ENCODE peak calls at places on chromosomes 2 and 18, in six cellular contexts. Q, D, J, C, L and K are unnamed samples.

GRCh38 chr18:23814977-23815614 is 125.8 kb downstream of the LAMA3 start:
- DNase-seq in D (no peak), C (no peak), Q (no peak), J (no peak), L (no peak), K (no peak)

GRCh38 chr2:219399716-219400478 is 12.2 kb upstream of the DNPEP start:
- DNase-seq in C (no peak), Q (no peak), L (no peak), J (no peak), D (no peak), K (no peak)

GRCh38 chr2:206832886-206833285 is 67.5 kb downstream of the FASTKD2 start:
- DNase-seq in D (no peak), Q (no peak), C (no peak), L (no peak), J (no peak), K (no peak)

GRCh38 chr2:134465706-134466105 is 211.8 kb downstream of the MGAT5 start:
- DNase-seq in J (no peak), Q (no peak), D (no peak), L (no peak), C (no peak), K (no peak)

GRCh38 chr18:51921862-51922261 is 418.1 kb upstream of the DCC start:
- DNase-seq in J (no peak), C (no peak), D (no peak), Q (no peak), L (no peak), K (no peak)

GRCh38 chr2:170744248-170745002 is 25.8 kb upstream of the ERICH2 start:
- DNase-seq in C (no peak), J (no peak), Q (no peak), D (no peak), L (no peak), K (no peak)

GRCh38 chr18:75958683-75959082 is 531.2 kb upstream of the SMIM21 start:
- DNase-seq in Q (no peak), D (no peak), J (no peak), L (no peak), C (no peak), K (no peak)

GRCh38 chr18:11752116-11752911 is 63.2 kb downstream of the GNAL start:
- DNase-seq in C (no peak), J (no peak), Q (no peak), D (peak; percentile 41), L (peak; percentile 36), K (peak; percentile 5)

GRCh38 chr2:54531558-54531957 is 75.4 kb downstream of the SPTBN1 start:
- DNase-seq in D (no peak), J (no peak), C (no peak), L (peak; percentile 87), Q (no peak), K (no peak)

GRCh38 chr2:133579295-133579694 is 11.0 kb upstream of the NCKAP5 start:
- DNase-seq in L (peak; percentile 71), J (no peak), C (no peak), D (no peak), Q (no peak), K (peak; percentile 61)

GRCh38 chr2:142130111-142131015 is 453 bp downstream of the LRP1B start:
- DNase-seq in L (peak; percentile 31), C (no peak), J (peak; percentile 39), D (peak; percentile 60), Q (no peak), K (no peak)

GRCh38 chr2:205197468-205198129 is 484.7 kb upstream of the NRP2 start:
- DNase-seq in Q (no peak), C (no peak), D (no peak), J (no peak), L (no peak), K (no peak)
- H3K4me3 ChIP-seq in Q (no peak overlapping the region), C (no peak overlapping the region), D (no peak overlapping the region), J (no peak overlapping the region), L (no peak overlapping the region), K (no peak overlapping the region)

GRCh38 chr2:38074775-38075435 is 1.0 kb downstream of the CYP1B1 start:
- DNase-seq in C (no peak), Q (no peak), D (peak; percentile 50), J (peak; percentile 41), L (no peak), K (no peak)
- H3K4me3 ChIP-seq in C (peak overlapping the region; percentile 50), Q (no peak overlapping the region), D (no peak overlapping the region), J (peak overlapping the region; percentile 70), L (peak overlapping the region; percentile 60), K (peak overlapping the region; percentile 49)

GRCh38 chr2:195533771-195534642 is 123.0 kb upstream of the SLC39A10 start:
- DNase-seq in D (no peak), L (peak; percentile 94), J (peak; percentile 63), C (peak; percentile 89), Q (no peak), K (peak; percentile 96)
- H3K4me3 ChIP-seq in D (no peak overlapping the region), L (no peak overlapping the region), J (no peak overlapping the region), C (peak overlapping the region; percentile 32), Q (no peak overlapping the region), K (no peak overlapping the region)

GRCh38 chr2:84925336-84925723 is 19.9 kb downstream of the TMSB10 start:
- DNase-seq in C (no peak), Q (no peak), J (no peak), L (no peak), D (no peak), K (no peak)
- H3K4me3 ChIP-seq in C (no peak overlapping the region), Q (peak overlapping the region; percentile 82), J (no peak overlapping the region), L (no peak overlapping the region), D (no peak overlapping the region), K (no peak overlapping the region)

DNA sequence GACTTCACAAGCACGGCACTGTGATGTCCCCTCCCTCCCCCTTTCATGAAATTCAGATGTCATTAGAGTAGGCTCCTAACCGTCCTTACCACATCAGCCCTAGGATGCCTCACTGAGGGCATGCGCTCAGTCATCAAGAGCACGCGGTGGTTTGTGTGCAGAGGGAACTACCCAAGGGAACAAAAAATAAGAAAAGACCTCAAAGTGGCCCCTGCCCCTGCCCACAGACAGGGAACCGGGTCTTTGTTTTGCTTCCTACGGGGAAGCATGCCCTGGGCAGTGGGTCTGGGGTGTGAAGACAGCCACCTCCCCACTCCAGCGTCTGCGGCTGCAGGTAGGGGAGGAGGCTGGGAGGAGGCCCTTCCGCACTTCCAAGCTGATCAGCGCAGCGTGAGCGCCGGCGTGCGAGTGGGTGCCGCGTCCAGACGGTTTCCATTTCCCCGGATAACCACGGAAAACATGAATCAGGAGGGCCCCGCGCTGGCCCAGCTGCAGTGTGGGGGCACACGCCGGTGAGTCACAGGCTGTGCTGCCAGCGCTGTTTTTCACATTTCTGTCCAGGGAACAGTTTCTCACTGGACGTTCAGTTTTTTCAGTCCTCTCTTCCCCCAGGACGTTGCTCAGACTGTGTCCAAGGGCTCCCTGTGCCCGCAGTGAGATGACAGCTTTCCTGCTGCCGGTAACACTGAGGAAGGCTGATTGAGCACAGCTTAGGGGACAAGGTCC is 70.6 kb downstream of the COPS8 start:
- DNase-seq in C (no peak), L (peak; percentile 83), J (peak; percentile 82), Q (no peak), D (no peak), K (peak; percentile 86)
- H3K4me3 ChIP-seq in C (peak overlapping the region; percentile 29), L (no peak overlapping the region), J (no peak overlapping the region), Q (no peak overlapping the region), D (no peak overlapping the region), K (no peak overlapping the region)

GRCh38 chr18:35508746-35509338 is 11.1 kb upstream of the INO80C start:
- DNase-seq in Q (no peak), L (no peak), J (no peak), C (no peak), D (no peak), K (no peak)
- H3K4me3 ChIP-seq in Q (no peak overlapping the region), L (no peak overlapping the region), J (no peak overlapping the region), C (no peak overlapping the region), D (no peak overlapping the region), K (no peak overlapping the region)

DNA sequence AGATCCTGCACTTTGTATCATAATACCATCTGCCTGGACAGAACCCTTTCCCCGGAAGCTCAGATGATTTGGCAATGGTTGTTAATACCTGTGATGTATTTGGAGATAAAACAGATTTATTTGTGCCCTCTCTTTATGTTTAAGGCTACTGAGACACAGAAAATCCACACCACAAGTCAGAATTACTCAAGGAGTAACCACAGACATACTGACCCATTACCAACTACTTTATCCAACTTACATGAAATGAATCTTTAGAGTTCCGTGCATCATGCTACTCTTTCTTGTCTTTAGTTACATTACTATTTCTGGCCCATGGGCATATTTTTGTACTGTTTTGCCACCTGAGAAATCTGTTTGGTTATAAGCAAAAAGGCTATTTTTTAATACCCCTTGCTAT is 384.0 kb downstream of the STK39 start:
- DNase-seq in Q (no peak), D (no peak), J (no peak), L (no peak), C (no peak), K (no peak)
- H3K4me3 ChIP-seq in Q (no peak overlapping the region), D (no peak overlapping the region), J (no peak overlapping the region), L (no peak overlapping the region), C (no peak overlapping the region), K (no peak overlapping the region)

GRCh38 chr18:9102391-9103216 is at the start of gene NDUFV2:
- DNase-seq in C (peak; percentile 41), D (peak; percentile 92), L (peak; percentile 89), J (peak; percentile 98), Q (no peak), K (peak; percentile 88)

GRCh38 chr18:9103488-9103887 is 989 bp downstream of the NDUFV2 start:
- DNase-seq in Q (no peak), D (no peak), C (no peak), J (no peak), L (no peak), K (no peak)

GRCh38 chr18:9100796-9101195 is 1.7 kb upstream of the NDUFV2 start:
- DNase-seq in Q (no peak), L (no peak), D (no peak), C (no peak), J (no peak), K (no peak)

GRCh38 chr18:9104244-9104901 is 1.9 kb downstream of the NDUFV2 start:
- DNase-seq in J (no peak), D (no peak), Q (no peak), C (no peak), L (no peak), K (no peak)

GRCh38 chr18:9101730-9102390 is 639 bp upstream of the NDUFV2 start:
- DNase-seq in D (no peak), L (peak; percentile 71), Q (no peak), J (no peak), C (peak; percentile 38), K (peak; percentile 37)
- H3K4me3 ChIP-seq in D (peak overlapping the region; percentile 78), L (peak overlapping the region; percentile 75), Q (peak overlapping the region; percentile 96), J (peak overlapping the region; percentile 93), C (peak overlapping the region; percentile 68), K (peak overlapping the region; percentile 75)

GRCh38 chr2:48147719-48148118 is 241.4 kb upstream of the FBXO11 start:
- DNase-seq in L (no peak), J (no peak), D (no peak), C (no peak), Q (no peak), K (no peak)
- H3K4me3 ChIP-seq in L (no peak overlapping the region), J (no peak overlapping the region), D (no peak overlapping the region), C (no peak overlapping the region), Q (no peak overlapping the region), K (no peak overlapping the region)

DNA sequence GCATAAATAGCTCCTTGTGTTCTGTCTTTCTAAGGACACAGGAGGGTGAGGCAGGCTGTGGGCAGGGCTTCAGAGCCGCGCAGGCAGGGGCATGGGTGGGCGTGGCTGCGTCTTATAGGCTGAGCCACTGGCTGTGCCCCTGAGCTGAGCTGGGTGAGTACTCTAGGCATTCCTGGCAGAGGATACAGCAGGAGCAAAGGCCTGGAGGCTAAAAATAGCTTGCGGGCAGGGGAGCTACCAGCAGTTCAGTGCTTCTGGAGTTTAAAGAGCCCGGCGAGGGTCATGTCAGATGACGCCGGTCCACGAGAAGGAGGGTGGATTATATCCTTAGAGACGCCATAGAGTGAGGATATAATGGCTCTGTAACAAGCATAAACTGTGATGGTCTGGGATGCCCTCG is 31.5 kb upstream of the PDIA6 start:
- DNase-seq in L (peak; percentile 12), C (no peak), D (no peak), Q (no peak), J (peak; percentile 81), K (no peak)
- H3K4me3 ChIP-seq in L (no peak overlapping the region), C (no peak overlapping the region), D (no peak overlapping the region), Q (peak overlapping the region; percentile 54), J (peak overlapping the region; percentile 42), K (no peak overlapping the region)